ENCODE peak calls at places on chromosomes 13 and 19, in five cellular contexts. U is fibroblast of lung, O is neuronal stem cell, W is K562, X is GM23248. D is an unnamed sample.

GRCh38 chr19:13404236-13404635 is 102.0 kb downstream of the CACNA1A start:
- DNase-seq in U (no peak), O (no peak), W (no peak), X (no peak), D (no peak)

GRCh38 chr19:17339088-17339741 is 1.9 kb downstream of the GTPBP3 start:
- DNase-seq in U (no peak), O (no peak), W (peak), X (no peak), D (peak)

GRCh38 chr19:7831452-7831851 is 1.4 kb downstream of the EVI5L start:
- DNase-seq in U (peak), O (peak), W (peak), X (peak), D (peak)

GRCh38 chr13:60931858-60932546 is 483.6 kb downstream of the PCDH20 start:
- DNase-seq in U (peak), O (no peak), W (no peak), X (no peak), D (no peak)

GRCh38 chr19:36514012-36514612 is 14.0 kb downstream of the ZNF260 start:
- DNase-seq in U (peak), O (no peak), W (no peak), X (no peak), D (no peak)

GRCh38 chr13:23436680-23437079 is 3.2 kb upstream of the SACS start:
- DNase-seq in U (no peak), O (no peak), W (no peak), X (no peak), D (no peak)

GRCh38 chr19:51111606-51112005 is 3.4 kb upstream of the CTU1 start:
- DNase-seq in U (no peak), O (no peak), W (peak), X (peak), D (peak)

GRCh38 chr19:42018503-42019193 is 24.6 kb upstream of the ATP1A3 start:
- DNase-seq in U (peak), O (no peak), W (peak), X (peak), D (no peak)

GRCh38 chr19:13557756-13558398 is 51.6 kb upstream of the CACNA1A start:
- DNase-seq in U (no peak), O (no peak), W (peak), X (peak), D (peak)

GRCh38 chr19:45082170-45082569 is 3.1 kb downstream of the GEMIN7 start:
- DNase-seq in U (no peak), O (no peak), W (no peak), X (no peak), D (no peak)

GRCh38 chr13:97911311-97912138 is 42.0 kb upstream of the IPO5 start:
- DNase-seq in U (peak), O (no peak), W (peak), X (peak), D (peak)

GRCh38 chr13:114044486-114044885 is 70.6 kb upstream of the C13orf46 start:
- DNase-seq in U (peak), O (no peak), W (no peak), X (peak), D (no peak)

GRCh38 chr13:114045113-114045735 is 71.3 kb upstream of the C13orf46 start:
- DNase-seq in U (no peak), O (no peak), W (no peak), X (no peak), D (no peak)

GRCh38 chr13:114042066-114042815 is 68.4 kb upstream of the C13orf46 start:
- DNase-seq in U (no peak), O (no peak), W (no peak), X (no peak), D (no peak)

GRCh38 chr13:114041493-114041892 is 67.6 kb upstream of the C13orf46 start:
- DNase-seq in U (no peak), O (no peak), W (no peak), X (no peak), D (no peak)

DNA sequence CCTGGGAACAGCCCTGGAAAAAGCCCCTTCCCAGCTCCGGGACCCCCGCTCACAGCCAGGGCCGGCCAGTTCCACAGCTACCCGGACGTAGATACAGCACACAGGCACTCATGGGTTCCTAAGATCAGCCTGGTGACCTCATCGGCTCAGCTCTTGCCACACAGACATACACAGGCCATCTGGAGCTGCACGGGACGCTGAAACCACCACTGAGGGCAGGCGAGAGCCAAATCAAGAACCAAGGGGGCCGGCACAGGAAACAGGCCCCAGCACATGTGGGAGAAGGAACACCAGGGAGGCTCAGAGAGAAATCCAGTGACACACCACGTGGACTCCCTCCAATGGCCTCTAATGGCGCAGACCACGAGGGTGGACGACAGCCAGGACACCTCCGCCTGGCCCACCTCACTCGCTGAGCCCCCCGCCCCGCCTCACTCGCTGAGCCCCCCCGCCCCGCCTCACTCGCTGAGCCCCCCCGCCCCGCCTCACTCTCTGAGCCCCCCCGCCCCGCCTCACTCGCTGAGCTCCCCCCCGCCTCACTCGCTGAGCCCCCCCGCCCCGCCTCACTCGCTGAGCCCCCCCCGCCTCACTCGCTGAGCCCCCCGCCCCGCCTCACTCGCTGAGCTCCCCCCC is 69.7 kb upstream of the C13orf46 start:
- DNase-seq in U (peak), O (peak), W (no peak), X (peak), D (no peak)
- H2AFZ ChIP-seq in U (no peak), O (no peak), W (no peak), X (no peak), D (no peak)

GRCh38 chr19:19067276-19068072 is 3.7 kb downstream of the SLC25A42 start:
- DNase-seq in U (no peak), O (no peak), W (no peak), X (peak), D (peak)

GRCh38 chr19:19064098-19064722 is 416 bp downstream of the SLC25A42 start:
- DNase-seq in U (no peak), O (no peak), W (no peak), X (no peak), D (no peak)

GRCh38 chr19:19062454-19063182 is 1.2 kb upstream of the SLC25A42 start:
- DNase-seq in U (peak), O (no peak), W (no peak), X (peak), D (peak)

GRCh38 chr19:19063183-19064097 is at the start of gene SLC25A42:
- DNase-seq in U (peak), O (peak), W (peak), X (peak), D (peak)

GRCh38 chr19:19064811-19065745 is 1.3 kb downstream of the SLC25A42 start:
- DNase-seq in U (no peak), O (no peak), W (no peak), X (peak), D (peak)
- H3K27ac ChIP-seq in U (no peak), O (no peak), W (peak), X (no peak), D (no peak)

DNA sequence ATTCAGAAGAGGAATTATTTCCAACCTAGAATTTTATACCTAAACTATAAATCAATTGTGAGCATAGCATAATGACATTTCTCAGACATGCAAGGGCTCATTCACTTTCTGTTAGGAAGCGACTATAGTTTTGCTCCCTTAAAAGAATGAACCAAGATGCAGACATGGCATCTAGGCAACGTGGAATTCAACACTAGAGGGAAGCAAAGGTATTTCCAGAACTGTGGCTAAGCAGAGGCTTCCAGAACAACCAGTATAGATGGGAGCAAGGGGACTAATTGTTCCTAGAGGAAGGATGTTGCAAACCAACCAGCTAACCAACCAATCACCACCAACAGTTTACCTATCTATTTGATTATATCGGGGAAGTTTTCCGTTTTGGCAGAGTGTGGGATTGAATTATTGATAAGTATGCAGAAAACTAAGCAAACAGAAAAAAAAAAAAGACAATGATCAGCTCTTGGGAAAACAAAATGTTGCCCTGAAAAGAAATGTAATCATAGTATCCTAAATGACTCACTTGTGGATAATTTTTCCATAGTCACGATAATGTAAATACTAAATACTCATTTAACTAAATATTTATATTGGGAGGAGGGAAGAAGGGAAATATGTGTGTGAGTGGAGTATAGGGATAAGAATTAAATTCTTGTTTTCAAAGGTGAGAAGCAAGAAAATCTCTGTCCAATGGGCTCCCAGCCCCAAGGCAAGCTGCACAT is 21.1 kb downstream of the ARL11 start:
- DNase-seq in U (peak), O (no peak), W (peak), X (peak), D (no peak)
- H2AFZ ChIP-seq in U (no peak), O (no peak), W (no peak), X (no peak), D (no peak)

GRCh38 chr13:109785892-109786450 is 412 bp downstream of the IRS2 start:
- DNase-seq in U (no peak), O (no peak), W (peak), X (peak), D (no peak)
- H3K27ac ChIP-seq in U (no peak), O (peak), W (peak), X (peak), D (no peak)

GRCh38 chr19:3605770-3606169 is 905 bp downstream of the TBXA2R start:
- DNase-seq in U (no peak), O (no peak), W (no peak), X (no peak), D (no peak)
- H2AFZ ChIP-seq in U (no peak), O (peak), W (peak), X (peak), D (no peak)

GRCh38 chr19:2239771-2240770 is 3.4 kb downstream of the SF3A2 start:
- DNase-seq in U (peak), O (peak), W (no peak), X (peak), D (no peak)

GRCh38 chr19:2237869-2238153 is 1.2 kb downstream of the SF3A2 start:
- DNase-seq in U (no peak), O (no peak), W (no peak), X (no peak), D (no peak)

GRCh38 chr19:2240881-2241760 is 4.5 kb downstream of the SF3A2 start:
- DNase-seq in U (no peak), O (no peak), W (no peak), X (peak), D (no peak)

GRCh38 chr19:2237051-2237868 is 636 bp downstream of the SF3A2 start:
- DNase-seq in U (no peak), O (no peak), W (no peak), X (peak), D (no peak)

DNA sequence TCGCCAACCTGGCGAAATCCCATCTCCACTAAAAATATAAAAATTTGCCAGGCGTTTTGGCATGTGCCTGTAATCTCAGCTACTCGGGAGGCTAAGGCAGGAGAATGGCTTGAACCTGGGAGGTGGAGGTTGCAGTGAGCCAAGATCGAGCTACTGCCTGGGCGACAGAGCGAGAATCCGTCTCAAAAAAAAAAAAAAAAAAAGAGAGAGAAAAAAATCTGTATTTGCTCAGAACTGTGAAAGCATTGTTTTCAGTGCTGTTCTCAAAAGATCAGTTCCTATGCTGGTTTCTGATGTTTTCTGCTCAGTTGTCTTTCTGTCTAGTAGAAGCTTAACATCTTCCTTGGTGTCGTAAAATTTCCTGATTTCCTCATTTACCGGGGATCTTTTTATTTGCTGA is 2.5 kb downstream of the SF3A2 start:
- DNase-seq in U (no peak), O (no peak), W (no peak), X (peak), D (no peak)
- H3K27ac ChIP-seq in U (peak), O (no peak), W (peak), X (peak), D (no peak)